ENCODE peak calls at places on chromosomes 7 and 10, in nine cellular contexts. Y, S, G, J, T, O, C, Z and U are unnamed samples.

GRCh38 chr10:15780353-15781135 is 60.8 kb upstream of the ITGA8 start:
- DNase-seq in G (peak), T (no peak), O (peak), J (peak), Z (no peak), Y (peak), S (no peak), C (no peak), U (no peak)

GRCh38 chr7:140079121-140079536 is 16.4 kb upstream of the PARP12 start:
- DNase-seq in Z (no peak), Y (peak), O (no peak), S (no peak), J (peak), T (peak), C (no peak), G (peak), U (peak)

GRCh38 chr7:120949393-120949799 is 1.2 kb upstream of the ING3 start:
- DNase-seq in Z (no peak), Y (no peak), O (no peak), G (no peak), C (no peak), T (no peak), S (no peak), J (peak), U (no peak)

GRCh38 chr10:125049216-125049903 is 107.4 kb downstream of the ZRANB1 start:
- DNase-seq in G (peak), Y (no peak), T (no peak), Z (no peak), O (no peak), J (no peak), C (no peak), S (no peak), U (no peak)

GRCh38 chr10:124724279-124725027 is 19.7 kb downstream of the FAM53B start:
- DNase-seq in J (no peak), O (no peak), C (peak), Z (peak), S (peak), T (no peak), Y (no peak), G (no peak), U (no peak)

GRCh38 chr7:44970521-44971051 is 8.2 kb downstream of the MYO1G start:
- DNase-seq in C (no peak), J (no peak), G (peak), S (no peak), Y (no peak), T (no peak), Z (no peak), O (no peak), U (no peak)

GRCh38 chr10:89153086-89153485 is 54.0 kb downstream of the CH25H start:
- DNase-seq in O (no peak), Z (no peak), S (no peak), Y (peak), C (no peak), J (peak), T (no peak), G (no peak), U (no peak)

GRCh38 chr10:101694056-101694673 is 805 bp downstream of the FBXW4 start:
- DNase-seq in Z (peak), C (peak), O (peak), G (peak), T (peak), Y (peak), J (peak), S (peak), U (peak)

GRCh38 chr10:8297951-8298350 is 243.5 kb downstream of the GATA3 start:
- DNase-seq in S (no peak), G (no peak), C (no peak), O (no peak), Z (no peak), Y (no peak), J (no peak), T (no peak), U (no peak)

GRCh38 chr7:151429555-151430331 is 10.2 kb downstream of the CRYGN start:
- DNase-seq in T (peak), O (no peak), Z (peak), S (no peak), Y (no peak), G (no peak), C (peak), J (peak), U (no peak)

GRCh38 chr7:78417180-78417853 is 618.7 kb downstream of the PHTF2 start:
- DNase-seq in O (no peak), J (no peak), C (no peak), Z (no peak), G (no peak), T (no peak), S (no peak), Y (no peak), U (no peak)

GRCh38 chr10:67969875-67970274 is 85.4 kb downstream of the SIRT1 start:
- DNase-seq in O (no peak), T (no peak), Z (no peak), J (no peak), G (no peak), Y (peak), S (no peak), C (no peak), U (no peak)

GRCh38 chr7:100493476-100494264 is 9.9 kb downstream of the NYAP1 start:
- DNase-seq in Z (peak), G (peak), S (no peak), O (peak), C (peak), J (no peak), T (no peak), Y (no peak), U (no peak)

GRCh38 chr10:118590334-118590733 is 5.1 kb downstream of the PRLHR start:
- DNase-seq in G (no peak), J (peak), Y (no peak), S (no peak), C (no peak), Z (peak), O (no peak), T (no peak), U (peak)

GRCh38 chr7:40965016-40965415 is 737.9 kb downstream of the INHBA start:
- DNase-seq in S (no peak), O (no peak), C (no peak), Z (no peak), G (no peak), J (no peak), Y (no peak), T (no peak), U (no peak)

GRCh38 chr7:140206963-140207362 is 30.2 kb upstream of the KDM7A start:
- DNase-seq in C (no peak), Z (no peak), T (no peak), Y (no peak), G (no peak), J (no peak), S (no peak), O (no peak), U (no peak)

GRCh38 chr7:73839290-73839689 is 3.0 kb downstream of the METTL27 start:
- DNase-seq in T (no peak), S (no peak), J (no peak), Y (no peak), O (no peak), G (no peak), C (no peak), Z (no peak), U (no peak)

GRCh38 chr7:30252885-30253795 is 31.3 kb upstream of the ZNRF2 start:
- DNase-seq in G (peak), Y (peak), Z (peak), O (peak), T (no peak), J (peak), C (no peak), S (peak), U (peak)

GRCh38 chr7:102445674-102446071 is 12.3 kb downstream of the ORAI2 start:
- DNase-seq in C (no peak), O (no peak), Z (no peak), Y (no peak), J (no peak), G (no peak), S (no peak), T (no peak), U (no peak)

GRCh38 chr10:13414855-13415254 is 66.8 kb upstream of the SEPHS1 start:
- DNase-seq in Z (peak), Y (no peak), C (no peak), S (no peak), J (peak), T (no peak), O (no peak), G (no peak), U (no peak)

GRCh38 chr10:95177429-95177828 is 16.6 kb upstream of the ACSM6 start:
- DNase-seq in Y (no peak), O (no peak), J (no peak), T (no peak), S (no peak), G (no peak), C (no peak), Z (no peak), U (no peak)

GRCh38 chr10:116511365-116511764 is 34.4 kb upstream of the PNLIP start:
- DNase-seq in J (no peak), Z (no peak), G (no peak), S (no peak), Y (no peak), T (no peak), O (no peak), C (no peak), U (no peak)

GRCh38 chr7:84042110-84042539 is 152.5 kb downstream of the SEMA3A start:
- DNase-seq in T (no peak), C (no peak), J (peak), S (no peak), Y (peak), Z (peak), G (no peak), O (no peak), U (no peak)

GRCh38 chr7:116284390-116284789 is 74.1 kb downstream of the TES start:
- DNase-seq in S (no peak), Y (no peak), Z (no peak), G (no peak), O (no peak), T (no peak), J (no peak), C (no peak), U (no peak)

GRCh38 chr7:45456747-45457146 is 117.4 kb upstream of the ADCY1 start:
- DNase-seq in Y (peak), S (no peak), C (no peak), O (no peak), G (no peak), J (peak), T (no peak), Z (no peak), U (no peak)

GRCh38 chr10:11213156-11213555 is 195.5 kb downstream of the CELF2 start:
- DNase-seq in T (no peak), G (no peak), C (no peak), J (no peak), S (no peak), Y (no peak), Z (no peak), O (no peak), U (no peak)

GRCh38 chr7:223861-224260 is 31.5 kb downstream of the FAM20C start:
- DNase-seq in O (no peak), Y (no peak), S (no peak), C (no peak), T (no peak), J (no peak), G (no peak), Z (no peak), U (no peak)

GRCh38 chr7:71559214-71559613 is 427.3 kb downstream of the GALNT17 start:
- DNase-seq in O (no peak), T (no peak), C (no peak), G (no peak), S (no peak), J (no peak), Y (no peak), Z (no peak), U (no peak)

GRCh38 chr10:75122505-75122904 is 11.0 kb downstream of the SAMD8 start:
- DNase-seq in J (no peak), Z (no peak), Y (no peak), S (no peak), O (no peak), G (no peak), T (no peak), C (no peak), U (no peak)

GRCh38 chr7:102236592-102237287 is 49.9 kb upstream of the SH2B2 start:
- DNase-seq in O (peak), C (peak), S (peak), Z (peak), J (peak), T (peak), Y (no peak), G (peak), U (peak)

GRCh38 chr10:28367865-28368541 is 65.1 kb upstream of the MPP7 start:
- DNase-seq in G (no peak), J (no peak), O (no peak), Z (no peak), S (no peak), Y (no peak), T (no peak), C (peak), U (peak)

GRCh38 chr7:21108182-21108581 is 319.7 kb upstream of the SP4 start:
- DNase-seq in Z (peak), O (no peak), T (no peak), S (no peak), J (peak), Y (no peak), G (no peak), C (no peak), U (no peak)

GRCh38 chr7:64902806-64903721 is at the start of gene ZNF273:
- DNase-seq in Z (peak), C (peak), O (peak), J (peak), S (peak), T (peak), G (peak), Y (peak), U (peak)

GRCh38 chr7:158732483-158733219 is 28.0 kb upstream of the NCAPG2 start:
- DNase-seq in G (no peak), Z (no peak), Y (no peak), O (no peak), J (no peak), S (no peak), T (no peak), C (no peak), U (peak)

GRCh38 chr7:131109011-131109756 is 218.5 kb upstream of the MKLN1 start:
- DNase-seq in Z (no peak), J (peak), Y (no peak), T (no peak), C (no peak), O (no peak), G (no peak), S (no peak), U (no peak)

GRCh38 chr7:133009853-133010252 is 72.0 kb downstream of the CHCHD3 start:
- DNase-seq in T (no peak), Z (no peak), C (no peak), J (no peak), O (no peak), S (no peak), Y (no peak), G (no peak), U (no peak)

GRCh38 chr7:149860821-149861727 is 12.7 kb upstream of the ATP6V0E2 start:
- DNase-seq in O (no peak), G (no peak), Y (no peak), S (no peak), C (no peak), J (no peak), Z (no peak), T (peak), U (no peak)

GRCh38 chr7:25098096-25099046 is 26.7 kb downstream of the CYCS start:
- DNase-seq in S (peak), G (no peak), Y (peak), C (peak), Z (peak), O (peak), J (peak), T (peak), U (peak)

GRCh38 chr10:36351159-36351558 is 709.1 kb upstream of the FZD8 start:
- DNase-seq in G (no peak), S (no peak), C (no peak), T (no peak), J (no peak), Z (no peak), O (no peak), Y (no peak), U (no peak)

GRCh38 chr7:145848691-145849090 is 267.9 kb upstream of the CNTNAP2 start:
- DNase-seq in Y (no peak), O (no peak), T (no peak), S (no peak), Z (no peak), J (peak), G (no peak), C (no peak), U (no peak)

GRCh38 chr7:145839814-145840213 is 276.8 kb upstream of the CNTNAP2 start:
- DNase-seq in T (no peak), G (no peak), Y (no peak), J (no peak), O (no peak), S (no peak), Z (no peak), C (no peak), U (no peak)

GRCh38 chr7:145850636-145851035 is 266.0 kb upstream of the CNTNAP2 start:
- DNase-seq in G (no peak), C (no peak), S (no peak), J (no peak), O (no peak), Y (no peak), T (no peak), Z (no peak), U (no peak)

GRCh38 chr7:145845345-145845744 is 271.3 kb upstream of the CNTNAP2 start:
- DNase-seq in Y (no peak), J (no peak), S (no peak), O (no peak), C (no peak), T (no peak), G (no peak), Z (no peak), U (no peak)
- H3K4me3 ChIP-seq in Y (no peak), J (no peak), S (no peak), O (no peak), C (no peak), T (no peak), G (no peak), Z (no peak), U (no peak)

GRCh38 chr10:14732146-14732545 is 42.6 kb downstream of the FAM107B start:
- DNase-seq in T (no peak), J (no peak), C (no peak), Y (no peak), O (no peak), G (no peak), Z (no peak), S (no peak), U (no peak)

GRCh38 chr10:14736600-14737081 is 38.1 kb downstream of the FAM107B start:
- DNase-seq in O (peak), Y (peak), G (no peak), Z (no peak), C (peak), T (no peak), S (no peak), J (no peak), U (no peak)

GRCh38 chr10:14738011-14738510 is 36.6 kb downstream of the FAM107B start:
- DNase-seq in J (no peak), O (no peak), S (no peak), Y (no peak), C (no peak), G (no peak), T (no peak), Z (no peak), U (no peak)

GRCh38 chr10:14740684-14741247 is 33.9 kb downstream of the FAM107B start:
- DNase-seq in O (no peak), Y (no peak), T (no peak), C (no peak), J (no peak), S (no peak), Z (no peak), G (no peak), U (no peak)

DNA sequence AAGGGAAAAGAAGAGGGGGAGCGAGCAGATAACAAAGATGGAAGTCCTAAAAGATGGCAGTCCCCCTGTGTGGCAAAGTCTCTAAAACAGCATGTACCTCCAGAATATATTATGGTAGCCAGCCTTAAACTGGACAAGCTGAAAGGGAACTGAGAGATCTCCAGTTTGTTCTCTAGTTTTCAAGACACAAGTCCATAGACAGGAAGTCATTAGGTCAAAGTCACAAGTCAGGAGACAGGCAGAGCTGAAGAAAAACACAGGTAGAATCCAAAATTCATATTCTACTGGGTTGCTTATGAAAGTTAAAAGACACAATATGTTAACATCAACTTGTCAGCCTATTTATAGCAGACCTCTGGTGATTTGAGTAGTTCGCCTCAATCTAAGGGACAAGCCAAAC is 38.7 kb downstream of the FAM107B start:
- DNase-seq in Y (no peak), S (no peak), C (no peak), T (no peak), Z (no peak), J (no peak), G (no peak), O (no peak), U (no peak)
- TF ChIP-seq CTCF in Y (no peak), S (no peak), C (no peak), T (no peak), Z (no peak), J (no peak), G (no peak), O (no peak), U (no peak)

DNA sequence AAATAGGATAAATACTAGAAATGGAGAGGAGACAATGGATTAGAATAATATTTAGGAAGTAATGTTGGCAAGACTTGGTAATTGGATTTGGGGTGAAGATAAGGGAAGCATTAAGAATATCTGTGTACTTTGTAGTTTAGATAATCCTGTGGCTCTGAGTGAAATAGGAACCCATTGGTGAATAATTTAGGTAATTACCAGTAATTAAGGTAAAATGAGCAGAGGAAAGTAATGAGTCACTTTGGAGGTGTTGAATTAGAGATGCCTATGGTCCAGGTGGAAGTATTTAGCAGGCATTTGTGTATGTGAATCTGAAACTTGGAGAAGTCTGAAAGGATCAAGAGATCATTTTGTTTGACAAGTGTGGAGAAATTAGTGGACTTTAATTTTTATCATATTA is 5.7 kb downstream of the C1GALT1 start:
- DNase-seq in C (no peak), T (no peak), G (no peak), O (no peak), S (no peak), Z (no peak), J (no peak), Y (no peak), U (no peak)
- H3K27ac ChIP-seq in C (no peak), T (no peak), G (no peak), O (no peak), S (no peak), Z (no peak), J (no peak), Y (no peak), U (no peak)

GRCh38 chr7:28258240-28258639 is 77.6 kb upstream of the JAZF1 start:
- DNase-seq in O (no peak), T (no peak), Y (no peak), G (no peak), C (no peak), S (no peak), Z (no peak), J (no peak), U (no peak)
- H3K4me3 ChIP-seq in O (no peak), T (no peak), Y (no peak), G (no peak), C (no peak), S (no peak), Z (no peak), J (no peak), U (no peak)

GRCh38 chr7:142909921-142910521 is 23.5 kb downstream of the TRPV5 start:
- DNase-seq in G (no peak), Y (peak), T (no peak), O (no peak), J (no peak), Z (no peak), S (no peak), C (no peak), U (no peak)

GRCh38 chr7:142906643-142907042 is 21.1 kb upstream of the TRPV6 start:
- DNase-seq in J (no peak), T (no peak), Z (no peak), S (no peak), O (no peak), Y (no peak), G (no peak), C (no peak), U (no peak)

GRCh38 chr7:142908290-142908689 is 22.7 kb upstream of the TRPV6 start:
- DNase-seq in S (no peak), O (no peak), J (no peak), G (no peak), T (no peak), C (no peak), Y (no peak), Z (no peak), U (no peak)

GRCh38 chr7:142905759-142906158 is 20.2 kb upstream of the TRPV6 start:
- DNase-seq in G (no peak), O (no peak), Z (no peak), C (no peak), J (no peak), Y (no peak), S (no peak), T (no peak), U (no peak)

GRCh38 chr7:142908921-142909870 is 23.7 kb upstream of the TRPV6 start:
- DNase-seq in T (peak), J (no peak), G (no peak), Z (peak), C (no peak), Y (no peak), S (no peak), O (no peak), U (no peak)
- TF ChIP-seq CTCF in T (peak), J (peak), G (no peak), Z (no peak), C (peak), Y (no peak), S (peak), O (no peak), U (no peak)

DNA sequence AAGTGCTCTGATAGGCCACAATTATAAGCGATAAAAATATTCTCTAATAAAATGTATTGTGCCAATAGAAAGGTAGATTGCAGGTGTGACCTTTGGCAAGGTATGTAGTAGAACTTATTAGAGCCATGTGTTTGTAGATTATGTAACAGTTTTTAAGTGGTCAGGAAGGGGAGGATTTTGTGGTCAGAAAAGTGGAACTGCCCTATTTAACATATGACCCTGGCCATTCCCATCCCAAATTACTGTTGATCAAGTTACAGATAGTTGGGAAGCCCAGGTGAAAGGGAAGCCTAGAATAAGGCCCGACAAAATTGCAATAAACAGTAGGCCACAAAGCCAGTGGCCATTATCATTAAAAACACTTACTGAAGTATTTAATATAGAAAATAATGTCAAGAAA is 89.2 kb downstream of the SPAG6 start:
- DNase-seq in S (no peak), T (no peak), G (no peak), C (no peak), J (peak), O (no peak), Y (no peak), Z (no peak), U (no peak)
- H3K27ac ChIP-seq in S (no peak), T (peak), G (no peak), C (no peak), J (peak), O (no peak), Y (peak), Z (no peak), U (no peak)